ENCODE peak calls at places on chromosome 19, in nine cellular contexts. O, N, A, E, X, F, L, T and J are unnamed samples.

GRCh38 chr19:46299004-46299509 is 2.2 kb downstream of the HIF3A start:
- DNase-seq in O (peak), N (no peak), A (peak), E (no peak), X (peak), F (no peak), L (peak), T (peak), J (peak)

GRCh38 chr19:18612772-18613588 is at the start of gene TMEM59L:
- DNase-seq in O (no peak), N (peak), A (no peak), E (no peak), X (peak), F (no peak), L (no peak), T (no peak), J (no peak)

GRCh38 chr19:6577410-6578125 is 13.4 kb downstream of the CD70 start:
- DNase-seq in O (no peak), N (no peak), A (no peak), E (no peak), X (peak), F (no peak), L (no peak), T (no peak), J (no peak)

GRCh38 chr19:49136771-49137171 is 17.4 kb downstream of the PPFIA3 start:
- DNase-seq in O (no peak), N (no peak), A (no peak), E (no peak), X (no peak), F (no peak), L (no peak), T (peak), J (no peak)

GRCh38 chr19:10388957-10389356 is 8.6 kb upstream of the TYK2 start:
- DNase-seq in O (peak), N (peak), A (peak), E (peak), X (peak), F (peak), L (peak), T (peak), J (peak)

GRCh38 chr19:32872391-32872790 is 2.8 kb upstream of the SLC7A9 start:
- DNase-seq in O (no peak), N (no peak), A (no peak), E (no peak), X (no peak), F (no peak), L (no peak), T (no peak), J (no peak)

GRCh38 chr19:47389150-47389556 is 30.2 kb downstream of the MEIS3 start:
- DNase-seq in O (no peak), N (no peak), A (no peak), E (no peak), X (no peak), F (no peak), L (no peak), T (no peak), J (no peak)

GRCh38 chr19:33621811-33622504 is at the start of gene CHST8:
- DNase-seq in O (no peak), N (no peak), A (no peak), E (no peak), X (no peak), F (peak), L (no peak), T (peak), J (peak)

GRCh38 chr19:48397636-48398328 is 4.3 kb downstream of the GRIN2D start:
- DNase-seq in O (no peak), N (no peak), A (no peak), E (no peak), X (no peak), F (no peak), L (no peak), T (no peak), J (no peak)

GRCh38 chr19:53463263-53463662 is 4.3 kb upstream of the ZNF813 start:
- DNase-seq in O (no peak), N (no peak), A (no peak), E (no peak), X (peak), F (no peak), L (no peak), T (peak), J (peak)

GRCh38 chr19:7917292-7918061 is 2.7 kb upstream of the SNAPC2 start:
- DNase-seq in O (peak), N (peak), A (peak), E (peak), X (no peak), F (peak), L (peak), T (peak), J (no peak)

GRCh38 chr19:4713384-4713951 is 10.2 kb downstream of the DPP9 start:
- DNase-seq in O (peak), N (no peak), A (peak), E (no peak), X (no peak), F (no peak), L (peak), T (peak), J (no peak)

GRCh38 chr19:45187421-45188100 is 9.0 kb downstream of the BLOC1S3 start:
- DNase-seq in O (no peak), N (no peak), A (no peak), E (peak), X (no peak), F (no peak), L (peak), T (no peak), J (peak)

GRCh38 chr19:54325194-54325621 is 12.2 kb upstream of the LILRA5 start:
- DNase-seq in O (no peak), N (peak), A (peak), E (peak), X (no peak), F (peak), L (peak), T (no peak), J (peak)

GRCh38 chr19:56253737-56254136 is 18.8 kb upstream of the EDDM13 start:
- DNase-seq in O (no peak), N (no peak), A (peak), E (peak), X (peak), F (no peak), L (peak), T (no peak), J (peak)

GRCh38 chr19:15846923-15847322 is 31.5 kb upstream of the OR10H1 start:
- DNase-seq in O (no peak), N (no peak), A (no peak), E (no peak), X (no peak), F (no peak), L (no peak), T (no peak), J (no peak)

GRCh38 chr19:7415163-7415856 is 66.6 kb downstream of the ARHGEF18 start:
- DNase-seq in O (no peak), N (no peak), A (peak), E (peak), X (no peak), F (no peak), L (no peak), T (no peak), J (peak)

GRCh38 chr19:1221141-1221903 is 15.7 kb downstream of the STK11 start:
- DNase-seq in O (peak), N (no peak), A (no peak), E (no peak), X (peak), F (peak), L (peak), T (peak), J (peak)

GRCh38 chr19:15643387-15643786 is 2.7 kb downstream of the CYP4F3 start:
- DNase-seq in O (no peak), N (no peak), A (no peak), E (no peak), X (no peak), F (no peak), L (no peak), T (no peak), J (no peak)

GRCh38 chr19:8146877-8147575 is 2.4 kb downstream of the FBN3 start:
- DNase-seq in O (no peak), N (no peak), A (no peak), E (no peak), X (no peak), F (no peak), L (no peak), T (no peak), J (no peak)